ENCODE peak calls at places on chromosomes 2 and 18, in nine cellular contexts. One of them, this sample, is unnamed.

GRCh38 chr2:7118606-7119503 is 201.6 kb downstream of the RNF144A start:
- DNase-seq in HepG2: no peak
- DNase-seq in type B pancreatic cell: no peak
- DNase-seq in kidney: no peak
- DNase-seq in PC-3: peak; percentile 61
- DNase-seq in K562: peak; percentile 27
- DNase-seq in PC-9: no peak
- DNase-seq in left ventricle myocardium inferior: no peak
- DNase-seq in uterus: peak; percentile 22
- DNase-seq in this sample: no peak

GRCh38 chr2:134146620-134147019 is 107.3 kb upstream of the MGAT5 start:
- DNase-seq in HepG2: no peak
- DNase-seq in type B pancreatic cell: no peak
- DNase-seq in kidney: no peak
- DNase-seq in PC-3: no peak
- DNase-seq in K562: no peak
- DNase-seq in PC-9: no peak
- DNase-seq in left ventricle myocardium inferior: no peak
- DNase-seq in uterus: no peak
- DNase-seq in this sample: no peak

GRCh38 chr2:188294547-188294946 is 2.9 kb downstream of the GULP1 start:
- DNase-seq in HepG2: no peak
- DNase-seq in type B pancreatic cell: no peak
- DNase-seq in kidney: no peak
- DNase-seq in PC-3: peak; percentile 47
- DNase-seq in K562: no peak
- DNase-seq in PC-9: no peak
- DNase-seq in left ventricle myocardium inferior: no peak
- DNase-seq in uterus: no peak
- DNase-seq in this sample: no peak

GRCh38 chr2:2906091-2906490 is 471.5 kb downstream of the EIPR1 start:
- DNase-seq in HepG2: no peak
- DNase-seq in type B pancreatic cell: no peak
- DNase-seq in kidney: no peak
- DNase-seq in PC-3: no peak
- DNase-seq in K562: no peak
- DNase-seq in PC-9: no peak
- DNase-seq in left ventricle myocardium inferior: no peak
- DNase-seq in uterus: no peak
- DNase-seq in this sample: no peak

GRCh38 chr2:71299507-71299906 is 32.1 kb upstream of the ZNF638 start:
- DNase-seq in HepG2: peak; percentile 40
- DNase-seq in type B pancreatic cell: no peak
- DNase-seq in kidney: no peak
- DNase-seq in PC-3: peak; percentile 71
- DNase-seq in K562: peak; percentile 33
- DNase-seq in PC-9: no peak
- DNase-seq in left ventricle myocardium inferior: no peak
- DNase-seq in uterus: no peak
- DNase-seq in this sample: no peak

GRCh38 chr2:167480232-167480985 is 592.1 kb downstream of the XIRP2 start:
- DNase-seq in HepG2: no peak
- DNase-seq in type B pancreatic cell: no peak
- DNase-seq in kidney: no peak
- DNase-seq in PC-3: no peak
- DNase-seq in K562: no peak
- DNase-seq in PC-9: no peak
- DNase-seq in left ventricle myocardium inferior: no peak
- DNase-seq in uterus: no peak
- DNase-seq in this sample: no peak

GRCh38 chr18:44128365-44128764 is 552.3 kb upstream of the SETBP1 start:
- DNase-seq in HepG2: no peak
- DNase-seq in type B pancreatic cell: no peak
- DNase-seq in kidney: no peak
- DNase-seq in PC-3: peak; percentile 40
- DNase-seq in K562: no peak
- DNase-seq in PC-9: no peak
- DNase-seq in left ventricle myocardium inferior: no peak
- DNase-seq in uterus: no peak
- DNase-seq in this sample: no peak

GRCh38 chr2:144705328-144706245 is 185.7 kb upstream of the ZEB2 start:
- DNase-seq in HepG2: no peak
- DNase-seq in type B pancreatic cell: no peak
- DNase-seq in kidney: no peak
- DNase-seq in PC-3: no peak
- DNase-seq in K562: no peak
- DNase-seq in PC-9: no peak
- DNase-seq in left ventricle myocardium inferior: no peak
- DNase-seq in uterus: no peak
- DNase-seq in this sample: no peak

GRCh38 chr2:62163106-62163831 is 32.6 kb upstream of the B3GNT2 start:
- DNase-seq in HepG2: no peak
- DNase-seq in type B pancreatic cell: no peak
- DNase-seq in kidney: no peak
- DNase-seq in PC-3: no peak
- DNase-seq in K562: no peak
- DNase-seq in PC-9: no peak
- DNase-seq in left ventricle myocardium inferior: no peak
- DNase-seq in uterus: no peak
- DNase-seq in this sample: no peak

GRCh38 chr2:28240937-28241336 is 151.7 kb upstream of the FOSL2 start:
- DNase-seq in HepG2: no peak
- DNase-seq in type B pancreatic cell: no peak
- DNase-seq in kidney: no peak
- DNase-seq in PC-3: no peak
- DNase-seq in K562: no peak
- DNase-seq in PC-9: no peak
- DNase-seq in left ventricle myocardium inferior: no peak
- DNase-seq in uterus: no peak
- DNase-seq in this sample: no peak

GRCh38 chr2:46001741-46002506 is 295.3 kb upstream of the EPAS1 start:
- DNase-seq in HepG2: peak; percentile 37
- DNase-seq in type B pancreatic cell: no peak
- DNase-seq in kidney: peak; percentile 64
- DNase-seq in PC-3: no peak
- DNase-seq in K562: no peak
- DNase-seq in PC-9: no peak
- DNase-seq in left ventricle myocardium inferior: no peak
- DNase-seq in uterus: peak; percentile 26
- DNase-seq in this sample: no peak

GRCh38 chr2:144595279-144595678 is 75.4 kb upstream of the ZEB2 start:
- DNase-seq in HepG2: no peak
- DNase-seq in type B pancreatic cell: no peak
- DNase-seq in kidney: no peak
- DNase-seq in PC-3: no peak
- DNase-seq in K562: peak; percentile 38
- DNase-seq in PC-9: no peak
- DNase-seq in left ventricle myocardium inferior: no peak
- DNase-seq in uterus: no peak
- DNase-seq in this sample: no peak

GRCh38 chr2:128686498-128686861 is 367.8 kb upstream of the HS6ST1 start:
- DNase-seq in HepG2: no peak
- DNase-seq in type B pancreatic cell: no peak
- DNase-seq in kidney: no peak
- DNase-seq in PC-3: no peak
- DNase-seq in K562: no peak
- DNase-seq in PC-9: no peak
- DNase-seq in left ventricle myocardium inferior: no peak
- DNase-seq in uterus: no peak
- DNase-seq in this sample: no peak

DNA sequence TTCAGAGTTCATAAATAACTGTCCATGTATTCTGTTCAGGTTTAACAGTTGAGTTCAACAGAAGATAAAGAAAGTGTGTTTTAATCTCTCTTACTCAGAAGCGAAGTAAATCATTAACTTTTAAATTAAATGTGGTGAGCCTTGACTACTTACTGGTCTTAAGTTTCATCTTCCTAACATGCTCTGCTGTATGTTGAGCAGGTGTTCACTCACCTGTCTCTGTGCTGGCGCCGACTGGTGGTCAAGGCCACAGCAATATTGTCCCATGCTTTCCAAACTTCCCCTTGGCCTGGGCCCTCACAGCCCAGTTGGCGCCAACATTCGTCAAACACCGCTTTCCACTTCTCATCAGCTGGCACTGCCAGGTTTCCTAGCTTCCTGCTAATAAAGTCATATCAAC is 17.0 kb upstream of the MPP4 start:
- DNase-seq in HepG2: peak; percentile 25
- DNase-seq in type B pancreatic cell: no peak
- DNase-seq in kidney: no peak
- DNase-seq in PC-3: no peak
- DNase-seq in K562: no peak
- DNase-seq in PC-9: no peak
- DNase-seq in left ventricle myocardium inferior: no peak
- DNase-seq in uterus: no peak
- DNase-seq in this sample: no peak
- TF ChIP-seq CTCF in HepG2: peak; percentile 74
- TF ChIP-seq CTCF in type B pancreatic cell: no peak
- TF ChIP-seq CTCF in kidney: no peak
- TF ChIP-seq CTCF in PC-3: peak; percentile 32
- TF ChIP-seq CTCF in K562: no peak
- TF ChIP-seq CTCF in PC-9: no peak
- TF ChIP-seq CTCF in left ventricle myocardium inferior: no peak
- TF ChIP-seq CTCF in uterus: no peak
- TF ChIP-seq CTCF in this sample: peak; percentile 27

GRCh38 chr2:237685408-237685807 is 58.0 kb downstream of the LRRFIP1 start:
- DNase-seq in HepG2: peak; percentile 66
- DNase-seq in type B pancreatic cell: no peak
- DNase-seq in kidney: no peak
- DNase-seq in PC-3: peak; percentile 53
- DNase-seq in K562: no peak
- DNase-seq in PC-9: no peak
- DNase-seq in left ventricle myocardium inferior: no peak
- DNase-seq in uterus: no peak
- DNase-seq in this sample: no peak

GRCh38 chr2:237687666-237688065 is 60.3 kb downstream of the LRRFIP1 start:
- DNase-seq in HepG2: peak; percentile 90
- DNase-seq in type B pancreatic cell: no peak
- DNase-seq in kidney: peak; percentile 93
- DNase-seq in PC-3: peak; percentile 93
- DNase-seq in K562: no peak
- DNase-seq in PC-9: peak; percentile 99
- DNase-seq in left ventricle myocardium inferior: peak; percentile 81
- DNase-seq in uterus: peak; percentile 98
- DNase-seq in this sample: no peak

GRCh38 chr2:237689569-237690131 is 62.3 kb downstream of the LRRFIP1 start:
- DNase-seq in HepG2: no peak
- DNase-seq in type B pancreatic cell: no peak
- DNase-seq in kidney: peak; percentile 82
- DNase-seq in PC-3: peak; percentile 60
- DNase-seq in K562: no peak
- DNase-seq in PC-9: peak; percentile 56
- DNase-seq in left ventricle myocardium inferior: no peak
- DNase-seq in uterus: no peak
- DNase-seq in this sample: no peak

GRCh38 chr2:237688081-237688480 is 60.7 kb downstream of the LRRFIP1 start:
- DNase-seq in HepG2: no peak
- DNase-seq in type B pancreatic cell: no peak
- DNase-seq in kidney: no peak
- DNase-seq in PC-3: no peak
- DNase-seq in K562: no peak
- DNase-seq in PC-9: no peak
- DNase-seq in left ventricle myocardium inferior: no peak
- DNase-seq in uterus: no peak
- DNase-seq in this sample: no peak

GRCh38 chr2:237686659-237687136 is 59.3 kb downstream of the LRRFIP1 start:
- DNase-seq in HepG2: peak; percentile 35
- DNase-seq in type B pancreatic cell: no peak
- DNase-seq in kidney: no peak
- DNase-seq in PC-3: no peak
- DNase-seq in K562: no peak
- DNase-seq in PC-9: no peak
- DNase-seq in left ventricle myocardium inferior: peak; percentile 30
- DNase-seq in uterus: peak; percentile 67
- DNase-seq in this sample: no peak
- TF ChIP-seq CTCF in HepG2: peak; percentile 60
- TF ChIP-seq CTCF in type B pancreatic cell: peak; percentile 51
- TF ChIP-seq CTCF in kidney: no peak
- TF ChIP-seq CTCF in PC-3: peak; percentile 49
- TF ChIP-seq CTCF in K562: peak; percentile 9
- TF ChIP-seq CTCF in PC-9: peak; percentile 53
- TF ChIP-seq CTCF in left ventricle myocardium inferior: peak; percentile 13
- TF ChIP-seq CTCF in uterus: no peak
- TF ChIP-seq CTCF in this sample: peak; percentile 34

DNA sequence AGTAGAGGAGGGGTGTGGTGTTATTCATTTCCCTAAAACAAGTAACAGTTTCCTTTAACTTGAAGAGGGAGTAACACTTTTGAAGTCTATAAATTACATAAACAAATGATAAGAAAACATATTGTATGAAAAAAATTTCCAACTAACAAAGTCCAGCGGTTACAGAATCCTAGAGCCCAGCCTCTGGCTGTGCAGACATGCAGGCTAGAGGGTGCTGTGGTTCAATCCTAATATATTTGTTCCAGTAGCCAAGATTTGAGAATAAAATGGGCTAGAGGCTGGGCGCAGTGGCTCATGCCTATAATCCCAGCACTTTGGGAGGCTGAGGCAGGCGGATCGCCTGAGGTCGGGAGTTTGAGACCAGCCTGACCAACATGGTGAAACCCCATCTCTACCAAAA is 56.9 kb downstream of the WDR75 start:
- DNase-seq in HepG2: no peak
- DNase-seq in type B pancreatic cell: no peak
- DNase-seq in kidney: no peak
- DNase-seq in PC-3: no peak
- DNase-seq in K562: no peak
- DNase-seq in PC-9: no peak
- DNase-seq in left ventricle myocardium inferior: no peak
- DNase-seq in uterus: no peak
- DNase-seq in this sample: no peak
- TF ChIP-seq CTCF in HepG2: peak; percentile 34
- TF ChIP-seq CTCF in type B pancreatic cell: no peak
- TF ChIP-seq CTCF in kidney: no peak
- TF ChIP-seq CTCF in PC-3: peak; percentile 18
- TF ChIP-seq CTCF in K562: peak; percentile 29
- TF ChIP-seq CTCF in PC-9: no peak
- TF ChIP-seq CTCF in left ventricle myocardium inferior: peak; percentile 46
- TF ChIP-seq CTCF in uterus: no peak
- TF ChIP-seq CTCF in this sample: no peak

DNA sequence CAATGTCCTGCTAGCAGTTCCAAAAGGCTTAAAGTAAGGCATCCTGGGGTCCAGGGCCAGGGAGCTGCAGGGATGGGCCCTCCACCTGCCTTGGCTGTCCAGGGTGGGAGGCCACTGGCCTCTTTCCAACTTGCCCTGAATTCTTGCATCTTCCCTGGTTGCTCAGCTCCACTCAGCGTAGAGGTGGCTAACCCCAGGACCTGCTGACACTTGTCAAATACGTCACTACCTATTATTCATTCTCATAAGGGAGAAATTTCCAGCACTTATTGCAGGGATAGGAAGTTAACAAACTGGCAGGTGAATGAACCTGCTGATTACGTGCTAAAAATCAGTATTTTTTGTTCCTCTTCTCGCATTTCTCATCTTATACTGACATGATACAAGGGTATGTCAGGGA is 101.9 kb upstream of the NEDD4L start:
- DNase-seq in HepG2: no peak
- DNase-seq in type B pancreatic cell: no peak
- DNase-seq in kidney: no peak
- DNase-seq in PC-3: no peak
- DNase-seq in K562: no peak
- DNase-seq in PC-9: no peak
- DNase-seq in left ventricle myocardium inferior: no peak
- DNase-seq in uterus: no peak
- DNase-seq in this sample: no peak
- TF ChIP-seq CTCF in HepG2: no peak
- TF ChIP-seq CTCF in type B pancreatic cell: no peak
- TF ChIP-seq CTCF in kidney: no peak
- TF ChIP-seq CTCF in PC-3: no peak
- TF ChIP-seq CTCF in K562: no peak
- TF ChIP-seq CTCF in PC-9: no peak
- TF ChIP-seq CTCF in left ventricle myocardium inferior: no peak
- TF ChIP-seq CTCF in uterus: no peak
- TF ChIP-seq CTCF in this sample: no peak

This sample was measured in progenitor cell of endocrine pancreas.